ENCODE peak calls at places on chromosomes 16 and 17, in six cellular contexts. One of them, this sample, is unnamed. For H3K9me3, the result is how much of the 10 kb centered on the place peaks cover.

GRCh38 chr17:67336859-67337258 is 29.5 kb downstream of the PSMD12 start:
- DNase-seq in hepatocyte: no peak
- DNase-seq in osteoblast: no peak
- DNase-seq in neural progenitor cell: no peak
- DNase-seq in HCT116: no peak
- DNase-seq in fibroblast of lung: no peak
- DNase-seq in this sample: no peak

GRCh38 chr17:1920948-1921351 is 91.1 kb downstream of the RPA1 start:
- DNase-seq in neural progenitor cell: no peak
- DNase-seq in fibroblast of lung: no peak
- DNase-seq in hepatocyte: no peak
- DNase-seq in HCT116: no peak
- DNase-seq in osteoblast: no peak
- DNase-seq in this sample: no peak

GRCh38 chr17:50939795-50940684 is 73.9 kb upstream of the TOB1 start:
- DNase-seq in hepatocyte: no peak
- DNase-seq in osteoblast: peak
- DNase-seq in HCT116: no peak
- DNase-seq in neural progenitor cell: no peak
- DNase-seq in fibroblast of lung: no peak
- DNase-seq in this sample: no peak

GRCh38 chr16:57825298-57826039 is 23.2 kb upstream of the KIFC3 start:
- DNase-seq in hepatocyte: no peak
- DNase-seq in osteoblast: no peak
- DNase-seq in fibroblast of lung: no peak
- DNase-seq in HCT116: no peak
- DNase-seq in neural progenitor cell: no peak
- DNase-seq in this sample: no peak

GRCh38 chr17:71378741-71379140 is 742.1 kb upstream of the SOX9 start:
- DNase-seq in osteoblast: no peak
- DNase-seq in HCT116: no peak
- DNase-seq in fibroblast of lung: no peak
- DNase-seq in neural progenitor cell: no peak
- DNase-seq in hepatocyte: no peak
- DNase-seq in this sample: no peak

GRCh38 chr17:44881145-44881544 is 18.1 kb downstream of the EFTUD2 start:
- DNase-seq in osteoblast: no peak
- DNase-seq in fibroblast of lung: no peak
- DNase-seq in neural progenitor cell: no peak
- DNase-seq in hepatocyte: no peak
- DNase-seq in HCT116: no peak
- DNase-seq in this sample: no peak

GRCh38 chr16:4426021-4426684 is 485 bp downstream of the DNAJA3 start:
- DNase-seq in hepatocyte: peak
- DNase-seq in neural progenitor cell: no peak
- DNase-seq in HCT116: no peak
- DNase-seq in fibroblast of lung: no peak
- DNase-seq in osteoblast: peak
- DNase-seq in this sample: no peak

GRCh38 chr16:12205378-12205777 is 228.8 kb downstream of the SNX29 start:
- DNase-seq in fibroblast of lung: no peak
- DNase-seq in osteoblast: no peak
- DNase-seq in hepatocyte: no peak
- DNase-seq in HCT116: no peak
- DNase-seq in neural progenitor cell: no peak
- DNase-seq in this sample: no peak

GRCh38 chr16:11240636-11241473 is 15.1 kb downstream of the SOCS1 start:
- DNase-seq in neural progenitor cell: no peak
- DNase-seq in fibroblast of lung: no peak
- DNase-seq in osteoblast: no peak
- DNase-seq in hepatocyte: no peak
- DNase-seq in HCT116: no peak
- DNase-seq in this sample: no peak

GRCh38 chr17:21298983-21299519 is 14.5 kb downstream of the MAP2K3 start:
- DNase-seq in osteoblast: peak
- DNase-seq in hepatocyte: no peak
- DNase-seq in HCT116: no peak
- DNase-seq in neural progenitor cell: no peak
- DNase-seq in fibroblast of lung: no peak
- DNase-seq in this sample: no peak

GRCh38 chr17:28841901-28842281 is 699 bp downstream of the FAM222B start:
- DNase-seq in osteoblast: peak
- DNase-seq in neural progenitor cell: no peak
- DNase-seq in hepatocyte: no peak
- DNase-seq in HCT116: no peak
- DNase-seq in fibroblast of lung: no peak
- DNase-seq in this sample: no peak
- H3K9me3 ChIP-seq in osteoblast: under half
- H3K9me3 ChIP-seq in neural progenitor cell: under half
- H3K9me3 ChIP-seq in hepatocyte: under half
- H3K9me3 ChIP-seq in HCT116: under half
- H3K9me3 ChIP-seq in fibroblast of lung: under half
- H3K9me3 ChIP-seq in this sample: under half

GRCh38 chr17:4998666-4999428 is 1.1 kb downstream of the KIF1C start:
- DNase-seq in hepatocyte: peak
- DNase-seq in neural progenitor cell: peak
- DNase-seq in HCT116: no peak
- DNase-seq in osteoblast: peak
- DNase-seq in fibroblast of lung: no peak
- DNase-seq in this sample: no peak
- H3K4me3 ChIP-seq in hepatocyte: peak
- H3K4me3 ChIP-seq in neural progenitor cell: peak
- H3K4me3 ChIP-seq in HCT116: peak
- H3K4me3 ChIP-seq in osteoblast: peak
- H3K4me3 ChIP-seq in fibroblast of lung: peak
- H3K4me3 ChIP-seq in this sample: peak

DNA sequence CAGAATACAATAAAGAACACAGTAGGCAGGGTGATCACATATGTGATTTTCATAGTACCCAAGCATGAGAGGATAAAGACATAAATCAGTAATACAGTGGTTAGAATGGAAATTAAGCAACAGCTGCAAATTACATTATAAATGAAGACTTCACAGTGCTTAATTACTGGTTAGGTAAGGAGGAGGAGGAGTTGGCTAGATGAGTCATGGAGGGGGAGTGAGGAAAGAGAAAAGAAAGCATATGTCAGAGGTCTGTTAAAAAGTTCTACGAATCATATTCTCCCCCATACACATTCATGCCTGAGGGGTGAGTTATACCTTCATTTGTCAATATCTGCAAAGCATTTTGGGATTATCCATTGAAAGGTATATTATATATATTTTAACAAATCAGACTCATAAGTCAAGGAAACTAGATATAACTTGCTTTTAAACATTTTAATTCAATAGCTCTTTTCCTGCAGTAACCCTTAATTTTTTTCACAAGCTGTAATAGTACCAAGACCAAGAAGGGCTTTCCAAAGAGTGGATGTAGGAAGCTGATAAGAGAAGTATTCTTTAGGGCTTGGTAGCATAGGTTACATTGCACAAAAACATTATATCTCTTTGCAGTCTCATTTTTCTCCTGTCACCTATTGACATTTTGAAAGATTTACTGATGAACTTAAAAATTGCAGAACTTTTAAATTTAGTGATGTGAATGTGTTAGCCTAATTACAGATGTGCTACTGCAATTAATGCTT is 99.3 kb downstream of the STXBP4 start:
- DNase-seq in osteoblast: no peak
- DNase-seq in fibroblast of lung: peak
- DNase-seq in hepatocyte: no peak
- DNase-seq in neural progenitor cell: no peak
- DNase-seq in HCT116: no peak
- DNase-seq in this sample: no peak
- H3K4me2 ChIP-seq in osteoblast: no peak
- H3K4me2 ChIP-seq in fibroblast of lung: no peak
- H3K4me2 ChIP-seq in hepatocyte: no peak
- H3K4me2 ChIP-seq in neural progenitor cell: no peak
- H3K4me2 ChIP-seq in HCT116: no peak
- H3K4me2 ChIP-seq in this sample: no peak

GRCh38 chr16:35399133-35399532 is 1939.7 kb downstream of the TP53TG3F start:
- DNase-seq in fibroblast of lung: no peak
- DNase-seq in neural progenitor cell: no peak
- DNase-seq in HCT116: no peak
- DNase-seq in osteoblast: no peak
- DNase-seq in hepatocyte: no peak
- DNase-seq in this sample: no peak
- H3K9me3 ChIP-seq in fibroblast of lung: under half
- H3K9me3 ChIP-seq in neural progenitor cell: under half
- H3K9me3 ChIP-seq in HCT116: under half
- H3K9me3 ChIP-seq in osteoblast: under half
- H3K9me3 ChIP-seq in hepatocyte: under half
- H3K9me3 ChIP-seq in this sample: under half